ENCODE peak calls at places on chromosome 16, in five cellular contexts. I is gastrocnemius medialis; V is trophoblast cell; F is tibial nerve; A is CD4-positive, alpha-beta memory T cell. U is an unnamed sample. For H3K9me3, the result is how much of the 10 kb centered on the place peaks cover.

GRCh38 chr16:4625617-4626159 is 1.1 kb downstream of the MGRN1 start:
- DNase-seq in I (no peak), V (no peak), F (no peak), A (no peak), U (no peak)

GRCh38 chr16:51328708-51329107 is 177.6 kb upstream of the SALL1 start:
- DNase-seq in I (no peak), V (no peak), F (no peak), A (no peak), U (no peak)

GRCh38 chr16:9840761-9841665 is 341.2 kb downstream of the GRIN2A start:
- DNase-seq in I (no peak), V (no peak), F (no peak), A (no peak), U (no peak)

GRCh38 chr16:56637814-56638750 is at the start of gene MT1A:
- DNase-seq in I (peak), V (peak), F (peak), A (no peak), U (peak)

GRCh38 chr16:74769791-74770190 is 4.8 kb downstream of the FA2H start:
- DNase-seq in I (no peak), V (no peak), F (no peak), A (no peak), U (no peak)

GRCh38 chr16:75482434-75483205 is 12.6 kb downstream of the CHST6 start:
- DNase-seq in I (no peak), V (no peak), F (no peak), A (no peak), U (no peak)

GRCh38 chr16:57555831-57556230 is 13.4 kb downstream of the ADGRG5 start:
- DNase-seq in I (no peak), V (no peak), F (no peak), A (no peak), U (no peak)

GRCh38 chr16:177394-177822 is 928 bp downstream of the HBA1 start:
- DNase-seq in I (no peak), V (no peak), F (no peak), A (no peak), U (no peak)

GRCh38 chr16:16143038-16143763 is 80.1 kb downstream of the ABCC6 start:
- DNase-seq in I (no peak), V (no peak), F (no peak), A (no peak), U (no peak)

GRCh38 chr16:48008011-48008410 is 147.8 kb downstream of the ABCC12 start:
- DNase-seq in I (no peak), V (no peak), F (no peak), A (no peak), U (no peak)

GRCh38 chr16:84268661-84269060 is 26.0 kb upstream of the WFDC1 start:
- DNase-seq in I (no peak), V (no peak), F (no peak), A (no peak), U (no peak)

GRCh38 chr16:16062023-16062932 is 112.9 kb downstream of the ABCC1 start:
- DNase-seq in I (peak), V (no peak), F (no peak), A (peak), U (no peak)

GRCh38 chr16:14007460-14007859 is 63.7 kb upstream of the MRTFB start:
- DNase-seq in I (no peak), V (no peak), F (no peak), A (no peak), U (no peak)

GRCh38 chr16:63921737-63922136 is 1200.1 kb downstream of the CDH11 start:
- DNase-seq in I (no peak), V (no peak), F (no peak), A (no peak), U (no peak)

GRCh38 chr16:57045694-57046381 is 46.5 kb upstream of the CPNE2 start:
- DNase-seq in I (peak), V (no peak), F (peak), A (no peak), U (no peak)

GRCh38 chr16:80899804-80900592 is 95.6 kb upstream of the CDYL2 start:
- DNase-seq in I (peak), V (peak), F (peak), A (no peak), U (peak)

GRCh38 chr16:52227851-52228250 is 319.1 kb downstream of the TOX3 start:
- DNase-seq in I (no peak), V (peak), F (no peak), A (no peak), U (no peak)

GRCh38 chr16:55468352-55468990 is 10.5 kb upstream of the MMP2 start:
- DNase-seq in I (no peak), V (no peak), F (no peak), A (no peak), U (no peak)

GRCh38 chr16:1330260-1330914 is 3.1 kb upstream of the BAIAP3 start:
- DNase-seq in I (no peak), V (no peak), F (no peak), A (no peak), U (no peak)

GRCh38 chr16:25066426-25066746 is 45.2 kb upstream of the LCMT1 start:
- DNase-seq in I (no peak), V (no peak), F (no peak), A (no peak), U (no peak)

GRCh38 chr16:460787-461186 is 35.3 kb downstream of the RAB11FIP3 start:
- DNase-seq in I (no peak), V (no peak), F (no peak), A (no peak), U (no peak)

GRCh38 chr16:64657316-64658011 is 464.4 kb downstream of the CDH11 start:
- DNase-seq in I (no peak), V (no peak), F (no peak), A (no peak), U (no peak)

DNA sequence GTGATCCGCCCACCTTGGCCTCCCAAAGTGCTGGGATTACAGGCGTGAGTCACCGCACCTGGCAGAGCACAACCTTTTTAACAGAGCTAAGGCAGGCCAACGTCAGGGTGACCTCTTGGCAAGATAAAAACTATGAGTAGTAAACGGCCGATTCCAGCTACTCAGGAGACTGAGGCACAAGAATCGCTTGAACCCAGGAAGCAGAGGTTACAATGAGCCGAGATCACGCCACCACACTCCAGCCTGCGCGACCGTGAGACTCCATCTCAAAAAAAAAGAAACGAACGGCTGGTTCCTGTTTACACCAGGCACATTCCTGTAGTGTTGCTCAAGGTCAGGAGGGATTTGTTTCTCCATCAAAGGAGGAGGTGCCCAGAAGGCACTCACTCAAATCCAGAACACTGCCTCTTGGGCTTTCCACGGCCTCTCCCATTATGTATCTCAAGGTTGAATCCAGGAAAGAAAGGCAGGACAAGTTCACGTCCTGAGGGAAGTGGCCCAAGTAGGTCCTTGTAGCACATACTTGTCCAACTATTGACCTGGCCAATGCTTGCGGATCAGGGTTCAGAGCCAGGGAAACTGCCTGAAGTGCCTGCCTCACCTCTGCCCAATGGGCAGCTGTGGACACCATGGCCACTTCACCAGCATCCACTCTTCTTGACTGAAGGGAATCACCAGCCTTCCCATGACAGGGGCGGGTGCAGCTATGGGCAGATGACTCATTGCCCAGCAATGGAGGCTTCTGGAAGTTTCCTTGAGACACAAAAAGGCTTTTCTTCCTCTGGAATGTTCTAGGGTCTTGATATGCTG is 13.5 kb downstream of the KNOP1 start:
- DNase-seq in I (peak), V (peak), F (no peak), A (no peak), U (no peak)
- H3K4me3 ChIP-seq in I (no peak), V (no peak), F (no peak), A (no peak), U (no peak)

GRCh38 chr16:59108374-59108773 is 374.3 kb upstream of the GOT2 start:
- DNase-seq in I (no peak), V (no peak), F (no peak), A (no peak), U (no peak)
- H3K9me3 ChIP-seq in I (under half), V (under half), F (under half), A (under half), U (under half)

DNA sequence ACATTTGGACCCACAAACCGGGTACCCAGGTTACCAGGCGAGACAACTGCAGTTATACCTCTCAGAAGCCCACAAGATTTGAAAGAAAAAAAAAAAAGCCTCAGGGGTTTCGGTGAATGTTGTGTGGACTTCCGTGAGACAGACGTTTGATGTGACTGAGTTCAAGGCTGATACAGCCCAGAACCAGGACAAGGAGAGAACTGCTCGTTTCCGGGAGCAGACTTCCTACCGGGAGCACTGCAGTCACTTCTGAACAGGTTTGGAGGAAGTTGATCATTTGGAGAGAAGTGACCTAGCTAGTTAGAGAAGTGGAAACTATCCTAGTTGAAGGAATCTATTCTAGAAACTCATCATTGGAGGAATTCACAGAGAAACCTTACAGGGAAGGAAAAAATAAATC is 847 bp downstream of the CKLF start:
- DNase-seq in I (no peak), V (no peak), F (no peak), A (peak), U (no peak)
- H3K27ac ChIP-seq in I (no peak), V (no peak), F (peak), A (peak), U (no peak)

GRCh38 chr16:87724490-87725291 is 41.1 kb downstream of the KLHDC4 start:
- DNase-seq in I (no peak), V (no peak), F (no peak), A (no peak), U (no peak)
- H3K4me3 ChIP-seq in I (no peak), V (no peak), F (no peak), A (no peak), U (no peak)

DNA sequence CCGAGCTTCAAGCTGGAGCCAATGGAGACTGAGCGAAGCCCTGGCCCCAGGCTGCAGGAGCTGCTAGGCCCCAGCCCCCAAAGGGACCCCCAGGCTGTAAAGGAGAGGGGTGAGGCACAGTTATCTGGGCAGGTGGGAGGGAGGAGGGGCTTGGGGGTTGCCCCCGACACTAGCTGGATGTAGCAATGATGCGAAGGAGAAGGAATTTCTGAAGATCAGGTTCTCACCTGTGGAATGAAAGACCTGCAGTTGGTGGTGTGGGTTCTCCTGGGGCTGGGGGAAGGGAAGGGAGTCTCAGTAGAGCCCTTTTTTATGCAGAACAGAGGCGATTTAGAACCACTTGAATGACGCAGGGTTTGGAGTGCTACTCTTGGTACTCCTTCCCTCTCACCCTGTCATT is 1.8 kb downstream of the ZNF263 start:
- DNase-seq in I (no peak), V (no peak), F (no peak), A (no peak), U (no peak)
- H3K9me3 ChIP-seq in I (under half), V (under half), F (half or more), A (under half), U (half or more)

DNA sequence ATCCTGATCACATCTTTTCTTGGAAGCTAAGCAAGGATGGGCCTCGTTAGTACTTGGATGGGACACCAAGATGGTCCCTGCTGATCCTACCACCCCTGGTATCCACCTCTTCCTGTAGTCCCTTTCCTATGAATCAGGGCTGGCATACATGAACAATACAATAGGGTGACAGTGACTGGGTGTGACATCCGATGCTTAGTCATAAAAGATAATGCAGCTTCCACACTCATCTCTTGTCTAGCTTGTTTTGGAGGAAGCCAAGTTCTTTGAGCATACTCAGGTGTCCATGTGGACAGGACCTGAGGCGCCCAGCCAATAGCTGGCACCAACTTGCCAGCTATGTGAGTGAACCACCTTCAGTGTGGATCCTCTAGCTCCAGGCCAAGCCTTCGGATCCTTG is 62.5 kb upstream of the NFAT5 start:
- DNase-seq in I (no peak), V (no peak), F (no peak), A (no peak), U (no peak)
- H3K27ac ChIP-seq in I (no peak), V (no peak), F (no peak), A (no peak), U (no peak)

DNA sequence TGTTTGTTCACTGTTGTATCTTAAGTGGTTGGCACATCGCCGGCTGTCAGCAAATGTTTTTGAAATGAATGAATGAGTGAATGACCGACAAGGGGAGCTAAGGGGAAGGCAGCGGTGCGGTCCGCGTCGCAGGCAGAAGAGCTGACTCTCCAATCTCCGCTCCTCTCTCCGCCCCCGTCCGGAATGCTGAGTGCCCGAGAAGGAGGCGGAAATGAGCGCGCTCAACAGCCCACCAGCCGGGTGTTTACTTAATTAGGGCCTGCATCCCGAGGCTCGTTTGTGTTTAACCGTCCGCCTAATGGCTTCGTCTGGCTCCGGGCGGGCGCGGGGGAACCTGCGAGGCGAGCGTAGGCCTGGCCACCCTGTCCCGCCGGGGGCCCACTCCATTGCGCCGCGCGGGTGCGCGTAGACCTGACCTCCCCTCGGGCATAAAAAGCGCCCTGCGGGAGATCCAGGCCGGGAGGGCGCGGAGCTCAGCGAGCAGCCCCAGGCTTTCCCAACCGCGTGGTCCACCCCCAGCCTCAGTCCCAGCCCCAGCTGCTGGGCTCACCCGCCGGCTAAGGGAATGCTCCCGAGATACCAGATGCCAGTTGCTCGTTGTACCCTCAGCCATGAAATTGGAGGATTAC is 2.6 kb upstream of the CDH3 start:
- DNase-seq in I (no peak), V (no peak), F (no peak), A (no peak), U (peak)
- H3K4me3 ChIP-seq in I (no peak), V (peak), F (no peak), A (no peak), U (peak)

GRCh38 chr16:35185366-35186044 is 1726.1 kb downstream of the TP53TG3F start:
- DNase-seq in I (no peak), V (no peak), F (no peak), A (no peak), U (no peak)
- H3K9me3 ChIP-seq in I (under half), V (half or more), F (under half), A (under half), U (under half)

DNA sequence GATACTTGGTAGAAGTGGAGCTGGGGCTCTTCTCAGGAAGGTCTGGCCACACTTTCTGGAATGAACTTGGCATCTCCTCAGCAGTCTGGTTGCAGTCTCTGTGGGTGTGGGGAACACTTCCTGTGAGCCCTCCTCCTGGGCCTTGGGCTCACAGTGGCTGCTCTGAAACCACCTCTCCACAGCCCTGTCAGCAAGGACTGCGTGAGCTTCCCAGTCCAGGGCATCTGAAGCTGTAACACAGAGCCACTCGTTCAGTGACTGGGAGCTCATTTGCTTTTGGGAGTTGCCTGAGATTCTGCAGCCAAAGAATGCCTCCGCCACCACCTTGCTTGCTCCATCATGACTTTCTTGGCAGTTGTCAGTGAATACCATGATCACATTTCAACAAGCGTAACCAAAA is 60.0 kb downstream of the CLEC16A start:
- DNase-seq in I (peak), V (no peak), F (no peak), A (no peak), U (peak)
- H3K27ac ChIP-seq in I (peak), V (no peak), F (no peak), A (no peak), U (peak)